ENCODE peak calls at places on chromosomes 5 and 9, in seven cellular contexts. G is transverse colon, A is OCI-M1, J is HEK293T, M is mesothelial cell of epicardium, O is GM23338, N is NCI-H460. L is an unnamed sample.

GRCh38 chr5:9927106-9927505 is 297.0 kb upstream of the TAS2R1 start:
- DNase-seq in G (no peak), A (no peak), J (no peak), M (no peak), O (peak), N (no peak), L (peak)

GRCh38 chr5:102295534-102296228 is 403 bp downstream of the SLCO4C1 start:
- DNase-seq in G (peak), A (peak), J (peak), M (no peak), O (peak), N (no peak), L (no peak)

GRCh38 chr9:114894801-114895433 is 35.5 kb downstream of the TNFSF8 start:
- DNase-seq in G (no peak), A (peak), J (no peak), M (no peak), O (peak), N (peak), L (peak)

GRCh38 chr5:469752-470483 is 26.9 kb downstream of the EXOC3 start:
- DNase-seq in G (peak), A (no peak), J (no peak), M (no peak), O (no peak), N (no peak), L (no peak)

GRCh38 chr5:129445379-129445778 is 14.7 kb upstream of the ADAMTS19 start:
- DNase-seq in G (no peak), A (no peak), J (no peak), M (no peak), O (no peak), N (no peak), L (no peak)

GRCh38 chr5:132138260-132138659 is 64.7 kb downstream of the CSF2 start:
- DNase-seq in G (no peak), A (no peak), J (no peak), M (no peak), O (no peak), N (no peak), L (peak)

GRCh38 chr5:68407312-68408239 is 192.0 kb downstream of the PIK3R1 start:
- DNase-seq in G (no peak), A (no peak), J (no peak), M (no peak), O (no peak), N (no peak), L (no peak)

GRCh38 chr9:81849631-81850259 is 78.5 kb upstream of the SPATA31D4 start:
- DNase-seq in G (peak), A (no peak), J (no peak), M (no peak), O (peak), N (no peak), L (peak)

GRCh38 chr5:153965102-153965645 is 73.5 kb downstream of the FAM114A2 start:
- DNase-seq in G (peak), A (peak), J (peak), M (peak), O (peak), N (peak), L (peak)

GRCh38 chr5:35822541-35822940 is 34.1 kb upstream of the IL7R start:
- DNase-seq in G (peak), A (no peak), J (no peak), M (no peak), O (no peak), N (no peak), L (no peak)

GRCh38 chr9:133943036-133943780 is 48.9 kb downstream of the VAV2 start:
- DNase-seq in G (no peak), A (no peak), J (no peak), M (no peak), O (no peak), N (no peak), L (no peak)

GRCh38 chr9:114791312-114791711 is 14.5 kb downstream of the TNFSF15 start:
- DNase-seq in G (no peak), A (no peak), J (no peak), M (no peak), O (no peak), N (no peak), L (no peak)

GRCh38 chr5:34844999-34845398 is 6.0 kb downstream of the TTC23L start:
- DNase-seq in G (no peak), A (no peak), J (no peak), M (no peak), O (no peak), N (no peak), L (no peak)

GRCh38 chr9:134838651-134839431 is 41.8 kb upstream of the FCN2 start:
- DNase-seq in G (no peak), A (no peak), J (no peak), M (no peak), O (no peak), N (no peak), L (no peak)

GRCh38 chr9:101026824-101027223 is 1.7 kb upstream of the PLPPR1 start:
- DNase-seq in G (no peak), A (peak), J (no peak), M (no peak), O (no peak), N (no peak), L (no peak)

GRCh38 chr9:75185585-75186170 is 97.4 kb downstream of the OSTF1 start:
- DNase-seq in G (peak), A (peak), J (peak), M (no peak), O (peak), N (peak), L (peak)

GRCh38 chr9:115373000-115373709 is 255.2 kb upstream of the TNC start:
- DNase-seq in G (no peak), A (no peak), J (no peak), M (no peak), O (no peak), N (peak), L (peak)

GRCh38 chr5:134594797-134595457 is 37.7 kb downstream of the SAR1B start:
- DNase-seq in G (no peak), A (no peak), J (no peak), M (no peak), O (no peak), N (no peak), L (peak)

GRCh38 chr5:98773214-98773463 is 324 bp upstream of the RGMB start:
- DNase-seq in G (no peak), A (no peak), J (no peak), M (no peak), O (no peak), N (no peak), L (no peak)

GRCh38 chr5:116144103-116144502 is 59.3 kb downstream of the COMMD10 start:
- DNase-seq in G (no peak), A (no peak), J (no peak), M (no peak), O (no peak), N (no peak), L (no peak)

GRCh38 chr9:93072383-93072795 is 13.9 kb downstream of the SUSD3 start:
- DNase-seq in G (peak), A (peak), J (no peak), M (peak), O (no peak), N (no peak), L (peak)

GRCh38 chr5:60779431-60779830 is 64.6 kb downstream of the ELOVL7 start:
- DNase-seq in G (no peak), A (no peak), J (no peak), M (no peak), O (peak), N (no peak), L (no peak)

GRCh38 chr5:111779260-111780254 is 22.6 kb upstream of the NREP start:
- DNase-seq in G (no peak), A (no peak), J (no peak), M (no peak), O (no peak), N (no peak), L (peak)

GRCh38 chr5:57710126-57710525 is 227.5 kb upstream of the ACTBL2 start:
- DNase-seq in G (no peak), A (no peak), J (no peak), M (no peak), O (no peak), N (no peak), L (no peak)

GRCh38 chr5:141567513-141568117 is 51.2 kb downstream of the DIAPH1 start:
- DNase-seq in G (no peak), A (peak), J (peak), M (no peak), O (peak), N (no peak), L (peak)

GRCh38 chr5:71783891-71784290 is 64.8 kb downstream of the CARTPT start:
- DNase-seq in G (no peak), A (no peak), J (no peak), M (no peak), O (no peak), N (no peak), L (no peak)

GRCh38 chr5:180803181-180804128 is 849 bp upstream of the MGAT1 start:
- DNase-seq in G (peak), A (peak), J (no peak), M (peak), O (peak), N (no peak), L (peak)

GRCh38 chr9:87395804-87396458 is 101.7 kb upstream of the DAPK1 start:
- DNase-seq in G (no peak), A (no peak), J (no peak), M (no peak), O (no peak), N (no peak), L (no peak)

GRCh38 chr5:55636711-55637110 is 75.4 kb downstream of the SLC38A9 start:
- DNase-seq in G (peak), A (no peak), J (no peak), M (no peak), O (peak), N (no peak), L (peak)

GRCh38 chr5:105659396-105659795 is 2011.3 kb downstream of the EFNA5 start:
- DNase-seq in G (no peak), A (no peak), J (no peak), M (no peak), O (no peak), N (no peak), L (no peak)

GRCh38 chr9:120842685-120843485 is at the start of gene PSMD5:
- DNase-seq in G (peak), A (peak), J (no peak), M (peak), O (peak), N (peak), L (peak)

GRCh38 chr5:80686757-80687156 is 32.0 kb upstream of the DHFR start:
- DNase-seq in G (no peak), A (peak), J (no peak), M (no peak), O (peak), N (peak), L (peak)

GRCh38 chr5:28542968-28543367 is 1504.6 kb upstream of the CDH9 start:
- DNase-seq in G (no peak), A (peak), J (no peak), M (no peak), O (no peak), N (no peak), L (peak)

GRCh38 chr5:28301676-28302075 is 1263.3 kb upstream of the CDH9 start:
- DNase-seq in G (no peak), A (peak), J (no peak), M (no peak), O (no peak), N (peak), L (peak)

GRCh38 chr5:108793207-108793606 is 45.5 kb downstream of the FER start:
- DNase-seq in G (no peak), A (no peak), J (no peak), M (no peak), O (no peak), N (no peak), L (no peak)

GRCh38 chr5:103151156-103151555 is 31.1 kb downstream of the PPIP5K2 start:
- DNase-seq in G (no peak), A (no peak), J (no peak), M (no peak), O (no peak), N (no peak), L (no peak)

GRCh38 chr9:35051069-35051967 is 21.1 kb downstream of the VCP start:
- DNase-seq in G (peak), A (peak), J (peak), M (no peak), O (peak), N (peak), L (peak)

GRCh38 chr9:89448381-89448780 is 49.5 kb downstream of the SEMA4D start:
- DNase-seq in G (no peak), A (no peak), J (no peak), M (no peak), O (no peak), N (no peak), L (no peak)

GRCh38 chr9:85248514-85249312 is 493.0 kb downstream of the AGTPBP1 start:
- DNase-seq in G (no peak), A (no peak), J (no peak), M (no peak), O (no peak), N (no peak), L (no peak)

GRCh38 chr5:78527054-78527884 is 121.3 kb downstream of the LHFPL2 start:
- DNase-seq in G (peak), A (peak), J (no peak), M (no peak), O (peak), N (no peak), L (peak)

L was measured in myocyte.